ENCODE peak calls at places on chromosome 16, in four cellular contexts. J is HepG2, B is GM12878, I is K562. K is an unnamed sample.

GRCh38 chr16:70706948-70707465 is 21.2 kb upstream of the MTSS2 start:
- DNase-seq in J (no peak), B (no peak), I (no peak), K (peak; percentile 74)

GRCh38 chr16:30335598-30336474 is 19.3 kb downstream of the CD2BP2 start:
- DNase-seq in J (peak; percentile 96), B (peak; percentile 23), I (peak; percentile 7), K (no peak)

GRCh38 chr16:74577882-74578366 is 29.0 kb downstream of the GLG1 start:
- DNase-seq in J (no peak), B (peak; percentile 57), I (no peak), K (no peak)

GRCh38 chr16:67207857-67208524 is 9.1 kb downstream of the ELMO3 start:
- DNase-seq in J (no peak), B (no peak), I (peak; percentile 45), K (peak; percentile 53)

GRCh38 chr16:81315271-81316175 is 761 bp downstream of the GAN start:
- DNase-seq in J (peak; percentile 32), B (no peak), I (peak; percentile 76), K (peak; percentile 34)

GRCh38 chr16:86432691-86433090 is 77.6 kb upstream of the FOXF1 start:
- DNase-seq in J (no peak), B (no peak), I (no peak), K (no peak)

GRCh38 chr16:48605518-48606110 is 4.4 kb downstream of the N4BP1 start:
- DNase-seq in J (no peak), B (no peak), I (no peak), K (no peak)

GRCh38 chr16:15953477-15953876 is 4.1 kb downstream of the ABCC1 start:
- DNase-seq in J (no peak), B (no peak), I (no peak), K (no peak)

GRCh38 chr16:85231959-85232358 is 119.7 kb upstream of the CIBAR2 start:
- DNase-seq in J (no peak), B (no peak), I (no peak), K (no peak)

GRCh38 chr16:79317521-79317920 is 283.0 kb downstream of the MAF start:
- DNase-seq in J (no peak), B (no peak), I (no peak), K (no peak)

GRCh38 chr16:84266451-84266850 is 26.6 kb upstream of the KCNG4 start:
- DNase-seq in J (peak; percentile 90), B (peak; percentile 21), I (peak; percentile 91), K (peak; percentile 74)

GRCh38 chr16:26982422-26982821 is 84.3 kb upstream of the C16orf82 start:
- DNase-seq in J (no peak), B (no peak), I (no peak), K (no peak)

GRCh38 chr16:72372082-72372615 is 200.2 kb upstream of the PMFBP1 start:
- DNase-seq in J (no peak), B (no peak), I (no peak), K (no peak)

GRCh38 chr16:67236551-67237395 is 9.8 kb downstream of the TMEM208 start:
- DNase-seq in J (peak; percentile 46), B (no peak), I (peak; percentile 98), K (peak; percentile 86)

GRCh38 chr16:84765606-84766580 is 53.9 kb upstream of the CRISPLD2 start:
- DNase-seq in J (no peak), B (no peak), I (no peak), K (no peak)

GRCh38 chr16:31819386-31819785 is 54.2 kb upstream of the ZNF267 start:
- DNase-seq in J (no peak), B (no peak), I (no peak), K (no peak)

GRCh38 chr16:31819948-31820347 is 53.7 kb upstream of the ZNF267 start:
- DNase-seq in J (no peak), B (no peak), I (no peak), K (no peak)
- H3K9me3 ChIP-seq in J (no peaks in the 10 kb centered on the region), B (no peaks in the 10 kb centered on the region), I (no peaks in the 10 kb centered on the region), K (peaks cover 7% of the 10 kb centered on the region)

DNA sequence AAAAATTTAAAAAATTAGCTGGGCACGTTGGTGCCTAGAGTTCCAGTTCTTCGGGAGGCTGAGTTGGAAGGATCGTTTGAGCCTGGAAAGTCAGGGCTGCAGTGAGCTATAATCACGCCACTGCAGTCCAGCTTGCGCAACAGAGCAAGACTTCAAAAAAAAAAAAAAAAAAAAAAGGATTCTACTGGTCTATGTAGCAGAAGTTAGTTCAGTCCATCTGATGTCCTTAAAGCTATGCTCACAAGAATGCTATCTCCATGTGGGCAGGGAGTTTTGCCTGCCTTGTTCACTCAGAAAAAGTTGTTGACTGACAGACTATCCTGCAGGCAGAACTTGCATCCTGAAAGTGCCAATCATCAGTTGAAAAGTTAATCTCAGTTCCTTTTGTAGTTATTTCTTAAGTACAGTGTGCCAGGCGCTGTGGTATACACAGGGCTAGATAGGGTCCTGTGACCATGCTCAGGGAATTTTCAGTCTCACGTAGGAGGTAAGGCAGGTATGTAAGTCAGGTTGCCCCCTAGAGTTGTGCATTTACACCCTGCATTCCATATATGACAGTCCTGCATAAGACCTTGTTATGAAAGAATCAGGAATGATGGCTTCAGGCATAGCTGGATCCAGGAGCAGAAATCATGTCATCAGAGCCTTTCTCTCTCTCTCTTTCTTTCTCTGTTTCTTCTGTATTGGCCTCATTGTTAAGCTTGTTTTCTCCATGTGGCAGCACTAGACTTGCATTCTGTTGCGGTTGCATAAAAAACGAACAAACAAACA is 7.6 kb downstream of the SYT17 start:
- DNase-seq in J (peak; percentile 44), B (no peak), I (no peak), K (no peak)
- TF ChIP-seq JUNB in J (no peak), B (no peak), I (no peak), K (no peak)

GRCh38 chr16:35144212-35144932 is 1685.0 kb downstream of the TP53TG3F start:
- DNase-seq in J (no peak), B (no peak), I (no peak), K (no peak)
- H3K9me3 ChIP-seq in J (peaks cover 98% of the 10 kb centered on the region), B (no peaks in the 10 kb centered on the region), I (no peaks in the 10 kb centered on the region), K (peaks cover 5% of the 10 kb centered on the region)

GRCh38 chr16:50300942-50301625 is 34.7 kb downstream of the ADCY7 start:
- DNase-seq in J (no peak), B (no peak), I (no peak), K (no peak)
- TF ChIP-seq JUNB in J (no peak), B (no peak), I (no peak), K (no peak)

DNA sequence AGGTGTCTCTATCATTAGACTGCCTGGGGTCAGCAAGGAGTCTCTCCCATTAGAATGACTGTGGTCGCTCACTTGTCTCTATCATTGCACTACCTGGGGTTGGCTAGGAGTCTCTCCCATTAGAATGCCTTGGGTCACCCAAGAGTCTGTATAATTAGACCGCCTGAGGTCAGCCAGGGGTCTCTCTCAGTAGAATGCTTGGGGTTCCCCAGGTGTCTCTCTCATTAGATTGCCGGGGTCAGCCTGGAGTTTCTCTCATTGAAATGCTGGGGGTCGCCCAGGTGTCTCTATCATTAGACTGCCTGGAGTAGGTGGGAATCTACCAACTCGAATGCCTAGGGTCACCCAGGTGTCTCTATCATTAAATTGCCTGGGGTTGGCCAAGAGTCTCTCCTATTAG is 2231.6 kb downstream of the TP53TG3F start:
- DNase-seq in J (no peak), B (no peak), I (no peak), K (no peak)
- H3K9me3 ChIP-seq in J (peaks cover 100% of the 10 kb centered on the region), B (no peaks in the 10 kb centered on the region), I (no peaks in the 10 kb centered on the region), K (no peaks in the 10 kb centered on the region)

DNA sequence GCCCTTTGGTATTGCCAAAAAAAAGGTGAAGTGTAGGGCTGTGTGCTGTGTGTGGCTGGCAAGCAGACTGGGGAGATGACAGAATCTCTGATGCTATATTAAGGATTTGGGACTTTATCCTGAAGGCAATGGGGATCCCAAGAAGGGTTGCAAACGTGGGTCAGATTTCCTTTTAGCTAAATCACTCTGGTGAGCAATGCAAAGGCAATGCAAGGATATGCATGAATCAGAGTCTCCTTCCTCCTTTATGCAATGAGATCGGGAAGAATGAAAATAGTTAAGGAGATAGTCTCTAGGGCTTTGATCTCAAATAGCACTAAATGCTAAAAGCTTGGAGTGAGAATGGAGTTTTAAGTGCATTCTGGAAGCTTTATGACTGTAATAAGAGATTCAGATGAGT is 27.3 kb upstream of the SHISA9 start:
- DNase-seq in J (no peak), B (no peak), I (no peak), K (peak; percentile 57)
- TF ChIP-seq JUNB in J (no peak), B (no peak), I (no peak), K (peak; percentile 43)

DNA sequence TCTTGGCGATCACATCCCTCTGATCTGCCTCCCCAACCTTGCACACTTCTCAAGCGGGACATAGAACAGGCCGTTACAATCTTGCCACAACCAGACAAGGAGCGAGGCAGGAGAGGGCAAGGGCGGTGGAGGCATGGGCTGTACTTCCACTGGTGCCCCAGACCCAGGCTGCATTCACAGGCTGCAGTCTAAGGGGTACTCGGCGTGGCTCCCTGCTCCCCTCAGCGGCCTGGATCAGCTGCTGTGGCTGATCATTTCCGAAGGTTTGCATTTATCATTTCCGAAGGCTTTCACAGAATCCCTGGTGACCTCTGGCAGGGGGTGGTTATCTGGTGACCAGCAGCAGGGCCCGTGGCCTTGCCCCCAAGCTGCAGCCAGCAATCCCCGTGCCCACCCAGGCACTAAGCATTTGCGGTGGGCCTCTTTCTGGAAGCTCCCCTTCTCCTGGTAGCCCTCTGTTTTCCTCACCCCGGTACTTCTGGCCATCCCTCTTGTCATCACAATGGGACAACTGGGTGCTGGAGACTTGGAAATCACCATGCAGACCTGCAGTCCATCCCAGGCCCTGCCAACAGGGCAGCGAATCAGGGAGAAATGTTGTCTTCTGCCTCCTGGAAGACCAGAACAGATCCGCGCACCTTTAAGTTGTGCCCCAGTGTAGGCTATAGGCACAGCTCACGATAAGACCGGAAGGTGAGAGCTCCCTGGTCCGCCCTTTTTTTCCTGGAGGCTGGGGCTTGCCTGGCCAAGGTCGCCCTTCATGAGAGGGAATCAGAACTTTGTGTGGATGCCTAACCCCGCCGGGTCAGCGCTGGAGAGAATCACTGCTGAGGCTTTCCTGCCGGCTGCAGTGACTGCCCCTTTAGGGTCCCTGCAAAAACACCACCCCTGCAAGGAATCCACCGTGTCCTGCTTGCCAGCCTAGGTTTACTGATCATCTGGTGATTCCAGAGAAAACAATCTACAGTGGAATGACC is 1739.1 kb downstream of the TP53TG3F start:
- DNase-seq in J (no peak), B (no peak), I (no peak), K (no peak)
- H3K9me3 ChIP-seq in J (peaks cover 84% of the 10 kb centered on the region), B (no peaks in the 10 kb centered on the region), I (no peaks in the 10 kb centered on the region), K (no peaks in the 10 kb centered on the region)

GRCh38 chr16:68386628-68387027 is 61.7 kb downstream of the SMPD3 start:
- DNase-seq in J (no peak), B (no peak), I (no peak), K (no peak)
- TF ChIP-seq JUNB in J (no peak), B (no peak), I (no peak), K (no peak)

DNA sequence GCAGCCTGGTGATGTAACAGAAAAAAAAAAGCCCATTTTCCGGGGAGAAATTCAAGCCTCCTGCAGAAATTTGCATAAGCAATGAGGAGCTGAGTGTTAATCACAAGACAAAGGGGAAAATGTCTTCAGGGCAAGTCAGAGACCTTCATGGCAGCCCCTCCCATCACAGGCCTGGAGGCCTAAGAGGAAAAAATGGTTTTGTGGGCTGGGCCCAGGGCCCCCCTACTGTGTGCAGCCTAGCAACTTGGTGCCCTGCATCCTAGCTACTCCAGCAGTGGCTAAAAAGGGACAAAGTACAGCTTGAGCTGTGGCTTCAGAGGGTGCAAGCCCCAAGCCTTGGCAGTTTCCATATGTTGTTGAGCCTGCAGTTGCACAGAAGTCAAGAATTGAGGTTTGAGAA is 49.7 kb downstream of the AHSP start:
- DNase-seq in J (no peak), B (no peak), I (no peak), K (no peak)
- H3K9me3 ChIP-seq in J (peaks cover 40% of the 10 kb centered on the region), B (no peaks in the 10 kb centered on the region), I (peaks cover 7% of the 10 kb centered on the region), K (peaks cover 13% of the 10 kb centered on the region)